ENCODE peak calls at places on chromosomes 3 and 15, in six cellular contexts. One of them, this sample, is unnamed. For H3K36me3 and H3K4me1, the result is how much of the 10 kb centered on the place peaks cover.

GRCh38 chr3:57059416-57059815 is 1.0 kb upstream of the SPATA12 start:
- DNase-seq in adrenal gland: no peak
- DNase-seq in breast epithelium: no peak
- DNase-seq in mammary epithelial cell: no peak
- DNase-seq in left lung: no peak
- DNase-seq in neuronal stem cell: no peak
- DNase-seq in this sample: no peak

GRCh38 chr3:36648241-36649034 is 115.9 kb downstream of the DCLK3 start:
- DNase-seq in adrenal gland: no peak
- DNase-seq in breast epithelium: no peak
- DNase-seq in mammary epithelial cell: peak
- DNase-seq in left lung: no peak
- DNase-seq in neuronal stem cell: no peak
- DNase-seq in this sample: no peak

GRCh38 chr15:61916104-61916503 is 144.1 kb downstream of the VPS13C start:
- DNase-seq in adrenal gland: peak
- DNase-seq in breast epithelium: no peak
- DNase-seq in mammary epithelial cell: no peak
- DNase-seq in left lung: no peak
- DNase-seq in neuronal stem cell: no peak
- DNase-seq in this sample: no peak

GRCh38 chr3:71419369-71419768 is 164.2 kb downstream of the FOXP1 start:
- DNase-seq in adrenal gland: no peak
- DNase-seq in breast epithelium: no peak
- DNase-seq in mammary epithelial cell: no peak
- DNase-seq in left lung: no peak
- DNase-seq in neuronal stem cell: no peak
- DNase-seq in this sample: no peak

GRCh38 chr3:11385908-11386307 is 113.7 kb downstream of the ATG7 start:
- DNase-seq in adrenal gland: no peak
- DNase-seq in breast epithelium: no peak
- DNase-seq in mammary epithelial cell: peak
- DNase-seq in left lung: peak
- DNase-seq in neuronal stem cell: no peak
- DNase-seq in this sample: no peak

GRCh38 chr15:101559938-101560337 is 70.4 kb upstream of the PCSK6 start:
- DNase-seq in adrenal gland: no peak
- DNase-seq in breast epithelium: no peak
- DNase-seq in mammary epithelial cell: no peak
- DNase-seq in left lung: no peak
- DNase-seq in neuronal stem cell: no peak
- DNase-seq in this sample: no peak

GRCh38 chr3:9439331-9439730 is 41.9 kb downstream of the SETD5 start:
- DNase-seq in adrenal gland: no peak
- DNase-seq in breast epithelium: no peak
- DNase-seq in mammary epithelial cell: no peak
- DNase-seq in left lung: no peak
- DNase-seq in neuronal stem cell: no peak
- DNase-seq in this sample: no peak

GRCh38 chr3:121072128-121072527 is 164.1 kb downstream of the STXBP5L start:
- DNase-seq in adrenal gland: no peak
- DNase-seq in breast epithelium: no peak
- DNase-seq in mammary epithelial cell: no peak
- DNase-seq in left lung: no peak
- DNase-seq in neuronal stem cell: no peak
- DNase-seq in this sample: no peak

GRCh38 chr3:39177708-39178332 is 14.6 kb downstream of the XIRP1 start:
- DNase-seq in adrenal gland: peak
- DNase-seq in breast epithelium: peak
- DNase-seq in mammary epithelial cell: peak
- DNase-seq in left lung: peak
- DNase-seq in neuronal stem cell: no peak
- DNase-seq in this sample: peak

GRCh38 chr3:176469694-176470205 is 727.5 kb downstream of the TBL1XR1 start:
- DNase-seq in adrenal gland: no peak
- DNase-seq in breast epithelium: no peak
- DNase-seq in mammary epithelial cell: no peak
- DNase-seq in left lung: no peak
- DNase-seq in neuronal stem cell: no peak
- DNase-seq in this sample: no peak

GRCh38 chr3:48233542-48233941 is 7.4 kb upstream of the ZNF589 start:
- DNase-seq in adrenal gland: no peak
- DNase-seq in breast epithelium: no peak
- DNase-seq in mammary epithelial cell: no peak
- DNase-seq in left lung: no peak
- DNase-seq in neuronal stem cell: no peak
- DNase-seq in this sample: no peak

GRCh38 chr15:101479851-101480612 is 9.5 kb downstream of the PCSK6 start:
- DNase-seq in adrenal gland: no peak
- DNase-seq in breast epithelium: no peak
- DNase-seq in mammary epithelial cell: no peak
- DNase-seq in left lung: no peak
- DNase-seq in neuronal stem cell: peak
- DNase-seq in this sample: no peak

GRCh38 chr3:42110631-42111030 is 19.5 kb downstream of the TRAK1 start:
- DNase-seq in adrenal gland: no peak
- DNase-seq in breast epithelium: no peak
- DNase-seq in mammary epithelial cell: no peak
- DNase-seq in left lung: no peak
- DNase-seq in neuronal stem cell: no peak
- DNase-seq in this sample: no peak

GRCh38 chr3:4320453-4320852 is 17.3 kb downstream of the SETMAR start:
- DNase-seq in adrenal gland: no peak
- DNase-seq in breast epithelium: no peak
- DNase-seq in mammary epithelial cell: no peak
- DNase-seq in left lung: no peak
- DNase-seq in neuronal stem cell: no peak
- DNase-seq in this sample: no peak

GRCh38 chr3:53969086-53969485 is 77.4 kb upstream of the SELENOK start:
- DNase-seq in adrenal gland: no peak
- DNase-seq in breast epithelium: no peak
- DNase-seq in mammary epithelial cell: no peak
- DNase-seq in left lung: no peak
- DNase-seq in neuronal stem cell: no peak
- DNase-seq in this sample: no peak

GRCh38 chr15:38226867-38227266 is 25.8 kb upstream of the SPRED1 start:
- DNase-seq in adrenal gland: peak
- DNase-seq in breast epithelium: no peak
- DNase-seq in mammary epithelial cell: peak
- DNase-seq in left lung: no peak
- DNase-seq in neuronal stem cell: no peak
- DNase-seq in this sample: no peak

GRCh38 chr3:38837358-38837757 is 21.3 kb upstream of the SCN10A start:
- DNase-seq in adrenal gland: no peak
- DNase-seq in breast epithelium: no peak
- DNase-seq in mammary epithelial cell: no peak
- DNase-seq in left lung: no peak
- DNase-seq in neuronal stem cell: no peak
- DNase-seq in this sample: no peak

GRCh38 chr3:141797167-141797773 is 34.1 kb downstream of the GRK7 start:
- DNase-seq in adrenal gland: peak
- DNase-seq in breast epithelium: no peak
- DNase-seq in mammary epithelial cell: no peak
- DNase-seq in left lung: peak
- DNase-seq in neuronal stem cell: peak
- DNase-seq in this sample: peak

DNA sequence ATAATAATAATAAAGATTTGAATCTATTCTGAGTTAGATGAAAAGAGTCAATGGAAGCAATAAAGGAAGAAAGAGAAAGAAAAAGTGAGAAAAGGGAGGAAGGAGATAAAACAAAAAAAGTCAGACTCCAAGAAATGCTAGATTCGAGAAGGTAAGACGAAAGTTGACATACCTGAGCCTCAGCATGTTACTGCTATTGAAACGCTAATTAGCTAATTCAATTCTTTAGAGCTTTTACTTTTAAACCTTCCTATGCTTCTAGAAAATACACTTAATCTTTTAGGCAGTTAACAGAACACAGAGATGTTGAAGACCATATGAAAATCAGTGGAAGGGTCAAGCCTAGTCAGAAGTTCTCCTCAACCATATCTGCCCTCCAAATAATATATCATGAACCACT is 337.2 kb upstream of the ROBO2 start:
- DNase-seq in adrenal gland: no peak
- DNase-seq in breast epithelium: no peak
- DNase-seq in mammary epithelial cell: no peak
- DNase-seq in left lung: no peak
- DNase-seq in neuronal stem cell: no peak
- DNase-seq in this sample: no peak
- H3K36me3 ChIP-seq in adrenal gland: under half
- H3K36me3 ChIP-seq in breast epithelium: under half
- H3K36me3 ChIP-seq in mammary epithelial cell: under half
- H3K36me3 ChIP-seq in left lung: under half
- H3K36me3 ChIP-seq in neuronal stem cell: under half
- H3K36me3 ChIP-seq in this sample: under half

GRCh38 chr3:157133434-157134320 is 26.3 kb downstream of the CCNL1 start:
- DNase-seq in adrenal gland: no peak
- DNase-seq in breast epithelium: no peak
- DNase-seq in mammary epithelial cell: no peak
- DNase-seq in left lung: no peak
- DNase-seq in neuronal stem cell: no peak
- DNase-seq in this sample: no peak
- H3K4me1 ChIP-seq in adrenal gland: under half
- H3K4me1 ChIP-seq in breast epithelium: under half
- H3K4me1 ChIP-seq in mammary epithelial cell: half or more
- H3K4me1 ChIP-seq in left lung: half or more
- H3K4me1 ChIP-seq in neuronal stem cell: under half
- H3K4me1 ChIP-seq in this sample: half or more

GRCh38 chr15:94671845-94672524 is 440.6 kb downstream of the MCTP2 start:
- DNase-seq in adrenal gland: no peak
- DNase-seq in breast epithelium: no peak
- DNase-seq in mammary epithelial cell: no peak
- DNase-seq in left lung: no peak
- DNase-seq in neuronal stem cell: peak
- DNase-seq in this sample: no peak
- H3K4me3 ChIP-seq in adrenal gland: no peak
- H3K4me3 ChIP-seq in breast epithelium: no peak
- H3K4me3 ChIP-seq in mammary epithelial cell: no peak
- H3K4me3 ChIP-seq in left lung: no peak
- H3K4me3 ChIP-seq in neuronal stem cell: peak
- H3K4me3 ChIP-seq in this sample: no peak

GRCh38 chr15:64690008-64690407 is 85.4 kb downstream of the RBPMS2 start:
- DNase-seq in adrenal gland: no peak
- DNase-seq in breast epithelium: no peak
- DNase-seq in mammary epithelial cell: no peak
- DNase-seq in left lung: no peak
- DNase-seq in neuronal stem cell: no peak
- DNase-seq in this sample: no peak

GRCh38 chr15:64686130-64686735 is 89.2 kb downstream of the RBPMS2 start:
- DNase-seq in adrenal gland: peak
- DNase-seq in breast epithelium: no peak
- DNase-seq in mammary epithelial cell: peak
- DNase-seq in left lung: no peak
- DNase-seq in neuronal stem cell: peak
- DNase-seq in this sample: no peak

GRCh38 chr15:64687167-64688085 is 88.0 kb downstream of the RBPMS2 start:
- DNase-seq in adrenal gland: no peak
- DNase-seq in breast epithelium: no peak
- DNase-seq in mammary epithelial cell: no peak
- DNase-seq in left lung: no peak
- DNase-seq in neuronal stem cell: no peak
- DNase-seq in this sample: no peak

GRCh38 chr15:64688770-64689169 is 86.6 kb downstream of the RBPMS2 start:
- DNase-seq in adrenal gland: no peak
- DNase-seq in breast epithelium: no peak
- DNase-seq in mammary epithelial cell: no peak
- DNase-seq in left lung: no peak
- DNase-seq in neuronal stem cell: no peak
- DNase-seq in this sample: no peak

DNA sequence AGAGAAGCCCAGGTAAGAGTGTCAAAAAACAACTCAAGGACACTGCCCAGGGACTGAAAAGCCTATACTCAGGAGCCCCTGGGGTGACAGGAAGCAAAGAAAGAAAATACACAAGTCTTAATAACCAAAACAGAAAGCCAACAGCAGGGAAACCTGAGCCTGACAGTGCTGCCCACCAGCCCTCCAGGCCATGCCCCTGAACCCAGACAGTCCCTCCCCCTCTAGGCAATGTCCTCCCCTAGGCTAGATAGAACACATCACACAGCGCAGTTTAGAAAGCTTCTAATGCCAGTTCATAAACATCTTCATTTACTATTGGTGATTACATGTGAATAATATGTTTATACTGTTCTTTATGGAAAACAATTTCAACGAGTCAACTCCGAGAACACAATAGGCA is 87.2 kb downstream of the RBPMS2 start:
- DNase-seq in adrenal gland: no peak
- DNase-seq in breast epithelium: no peak
- DNase-seq in mammary epithelial cell: no peak
- DNase-seq in left lung: no peak
- DNase-seq in neuronal stem cell: no peak
- DNase-seq in this sample: no peak
- H3K36me3 ChIP-seq in adrenal gland: half or more
- H3K36me3 ChIP-seq in breast epithelium: under half
- H3K36me3 ChIP-seq in mammary epithelial cell: under half
- H3K36me3 ChIP-seq in left lung: under half
- H3K36me3 ChIP-seq in neuronal stem cell: half or more
- H3K36me3 ChIP-seq in this sample: under half

This sample was measured in CD8-positive, alpha-beta memory T cell.